ENCODE peak calls at places on chromosome 1, in seven cellular contexts. U is breast epithelium, A is prostate gland, Z is sigmoid colon, F is stomach, P is HL-60, C is Panc1. Y is an unnamed sample.

GRCh38 chr1:201874672-201875071 is 14.0 kb upstream of the SHISA4 start:
- DNase-seq in U (no peak), A (no peak), Z (no peak), F (no peak), P (no peak), C (no peak), Y (no peak)

GRCh38 chr1:186680031-186681012 is at the start of gene PTGS2:
- DNase-seq in U (peak; percentile 56), A (peak; percentile 74), Z (peak; percentile 95), F (peak; percentile 50), P (peak; percentile 90), C (no peak), Y (peak; percentile 94)

GRCh38 chr1:214989341-214989740 is 93.2 kb upstream of the KCNK2 start:
- DNase-seq in U (no peak), A (no peak), Z (no peak), F (no peak), P (no peak), C (no peak), Y (no peak)

GRCh38 chr1:193213998-193214397 is 27.6 kb upstream of the B3GALT2 start:
- DNase-seq in U (no peak), A (no peak), Z (no peak), F (no peak), P (no peak), C (no peak), Y (no peak)

GRCh38 chr1:200291106-200291505 is 118.7 kb downstream of the ZNF281 start:
- DNase-seq in U (no peak), A (no peak), Z (no peak), F (no peak), P (no peak), C (no peak), Y (no peak)

GRCh38 chr1:197181982-197182381 is 35.5 kb upstream of the ASPM start:
- DNase-seq in U (no peak), A (no peak), Z (no peak), F (no peak), P (no peak), C (no peak), Y (no peak)

GRCh38 chr1:59601032-59601431 is 213.7 kb upstream of the HOOK1 start:
- DNase-seq in U (no peak), A (no peak), Z (peak; percentile 93), F (no peak), P (no peak), C (no peak), Y (no peak)

GRCh38 chr1:59077739-59078503 is 219.0 kb upstream of the FGGY start:
- DNase-seq in U (no peak), A (no peak), Z (no peak), F (no peak), P (no peak), C (no peak), Y (no peak)

GRCh38 chr1:43786975-43787374 is 79.6 kb downstream of the ST3GAL3 start:
- DNase-seq in U (no peak), A (no peak), Z (peak; percentile 84), F (no peak), P (no peak), C (no peak), Y (no peak)

GRCh38 chr1:40308036-40308727 is 8.9 kb downstream of the COL9A2 start:
- DNase-seq in U (no peak), A (no peak), Z (no peak), F (peak; percentile 62), P (no peak), C (no peak), Y (no peak)

GRCh38 chr1:3664700-3665375 is 12.5 kb downstream of the TP73 start:
- DNase-seq in U (peak; percentile 15), A (no peak), Z (no peak), F (no peak), P (no peak), C (no peak), Y (no peak)
- H3K4me3 ChIP-seq in U (no peak overlapping the region), A (no peak overlapping the region), Z (no peak overlapping the region), F (no peak overlapping the region), P (no peak overlapping the region), C (no peak overlapping the region), Y (no peak overlapping the region)

GRCh38 chr1:54668567-54668966 is 27.0 kb downstream of the MROH7 start:
- DNase-seq in U (no peak), A (no peak), Z (no peak), F (no peak), P (no peak), C (no peak), Y (no peak)

GRCh38 chr1:54666333-54666732 is 24.7 kb downstream of the MROH7 start:
- DNase-seq in U (no peak), A (no peak), Z (no peak), F (no peak), P (no peak), C (no peak), Y (no peak)

GRCh38 chr1:54667797-54668196 is 26.2 kb downstream of the MROH7 start:
- DNase-seq in U (no peak), A (no peak), Z (no peak), F (no peak), P (no peak), C (no peak), Y (no peak)

GRCh38 chr1:54671985-54672608 is 30.5 kb downstream of the MROH7 start:
- DNase-seq in U (no peak), A (peak; percentile 7), Z (no peak), F (peak; percentile 66), P (peak; percentile 63), C (peak; percentile 56), Y (no peak)
- TF ChIP-seq POLR2AphosphoS5 in U (no peak), A (no peak), Z (no peak), F (no peak), P (no peak), C (no peak), Y (no peak)

DNA sequence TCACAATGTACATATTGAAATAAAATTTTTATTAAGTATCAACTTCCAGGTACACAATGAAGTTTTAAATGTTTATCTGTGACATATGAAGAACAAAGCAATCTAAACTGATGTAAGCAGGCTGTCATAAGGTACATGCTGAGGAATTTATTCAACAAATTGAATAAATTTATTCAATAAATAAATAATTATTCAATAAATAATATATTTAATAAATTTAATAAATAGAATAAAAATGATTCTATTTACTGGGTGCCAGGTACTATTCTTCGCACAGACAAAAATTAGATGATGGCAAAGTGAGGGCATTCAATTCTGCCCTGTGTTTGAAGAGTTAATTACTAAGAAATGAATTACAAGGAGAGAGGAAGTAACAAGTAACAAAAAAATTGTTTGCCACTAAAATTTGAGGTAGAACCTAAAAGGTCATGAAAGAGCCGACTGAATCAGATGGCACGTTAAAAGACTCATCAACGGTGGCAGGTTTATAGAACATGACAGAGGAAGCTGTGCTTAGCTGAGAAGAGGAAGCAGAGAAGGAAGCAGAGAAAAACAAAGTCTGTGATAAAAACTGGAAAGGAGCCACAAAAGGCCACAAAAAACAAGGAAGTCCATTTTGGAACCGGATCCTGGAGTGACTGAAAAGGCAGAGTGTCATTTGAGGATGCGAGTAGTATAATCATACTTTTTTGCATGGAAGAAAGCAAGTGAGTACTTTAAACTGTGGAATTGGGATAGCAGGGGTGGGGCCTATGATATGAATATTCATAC is 2.2 kb upstream of the USP24 start:
- DNase-seq in U (no peak), A (peak; percentile 10), Z (no peak), F (no peak), P (peak; percentile 81), C (no peak), Y (no peak)
- H3K4me3 ChIP-seq in U (no peak overlapping the region), A (no peak overlapping the region), Z (no peak overlapping the region), F (no peak overlapping the region), P (no peak overlapping the region), C (no peak overlapping the region), Y (no peak overlapping the region)

DNA sequence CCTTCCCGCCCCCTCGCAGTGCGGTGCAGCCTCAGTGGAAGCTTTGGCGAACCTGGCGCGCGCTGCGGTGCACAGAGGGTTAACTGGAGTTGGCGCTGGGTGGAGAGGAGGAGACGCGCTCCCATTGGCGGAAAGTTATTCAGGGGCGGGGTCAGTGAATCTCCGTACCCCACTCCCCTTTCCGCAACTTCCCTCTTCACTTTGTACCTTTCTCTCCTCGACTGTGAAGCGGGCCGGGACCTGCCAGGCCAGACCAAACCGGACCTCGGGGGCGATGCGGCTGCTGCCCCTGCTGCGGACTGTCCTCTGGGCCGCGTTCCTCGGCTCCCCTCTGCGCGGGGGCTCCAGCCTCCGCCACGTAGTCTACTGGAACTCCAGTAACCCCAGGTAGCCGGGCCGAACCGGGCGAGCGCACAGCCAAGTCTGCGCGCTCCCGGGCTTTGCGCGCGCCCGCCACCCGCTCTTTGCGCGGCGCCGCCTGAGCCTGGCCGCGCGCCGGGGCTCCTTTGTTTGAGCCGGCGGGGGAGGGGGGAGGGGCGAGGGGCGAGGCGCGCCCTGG is at the start of gene EFNA4:
- DNase-seq in U (peak; percentile 89), A (peak; percentile 89), Z (peak; percentile 94), F (peak; percentile 87), P (peak; percentile 90), C (no peak), Y (peak; percentile 91)
- TF ChIP-seq POLR2AphosphoS5 in U (peak; percentile 13), A (peak; percentile 84), Z (peak; percentile 45), F (peak; percentile 77), P (peak; percentile 14), C (no peak), Y (peak; percentile 68)

GRCh38 chr1:24748191-24749121 is 3.2 kb downstream of the CLIC4 start:
- DNase-seq in U (no peak), A (no peak), Z (no peak), F (no peak), P (no peak), C (no peak), Y (no peak)

GRCh38 chr1:24745711-24746582 is 700 bp downstream of the CLIC4 start:
- DNase-seq in U (no peak), A (peak; percentile 68), Z (peak; percentile 90), F (peak; percentile 62), P (peak; percentile 67), C (no peak), Y (peak; percentile 91)

GRCh38 chr1:24743404-24744211 is 1.6 kb upstream of the CLIC4 start:
- DNase-seq in U (no peak), A (no peak), Z (no peak), F (peak; percentile 20), P (no peak), C (no peak), Y (no peak)

GRCh38 chr1:24742090-24742938 is 2.9 kb upstream of the CLIC4 start:
- DNase-seq in U (no peak), A (no peak), Z (no peak), F (peak; percentile 23), P (no peak), C (no peak), Y (no peak)

DNA sequence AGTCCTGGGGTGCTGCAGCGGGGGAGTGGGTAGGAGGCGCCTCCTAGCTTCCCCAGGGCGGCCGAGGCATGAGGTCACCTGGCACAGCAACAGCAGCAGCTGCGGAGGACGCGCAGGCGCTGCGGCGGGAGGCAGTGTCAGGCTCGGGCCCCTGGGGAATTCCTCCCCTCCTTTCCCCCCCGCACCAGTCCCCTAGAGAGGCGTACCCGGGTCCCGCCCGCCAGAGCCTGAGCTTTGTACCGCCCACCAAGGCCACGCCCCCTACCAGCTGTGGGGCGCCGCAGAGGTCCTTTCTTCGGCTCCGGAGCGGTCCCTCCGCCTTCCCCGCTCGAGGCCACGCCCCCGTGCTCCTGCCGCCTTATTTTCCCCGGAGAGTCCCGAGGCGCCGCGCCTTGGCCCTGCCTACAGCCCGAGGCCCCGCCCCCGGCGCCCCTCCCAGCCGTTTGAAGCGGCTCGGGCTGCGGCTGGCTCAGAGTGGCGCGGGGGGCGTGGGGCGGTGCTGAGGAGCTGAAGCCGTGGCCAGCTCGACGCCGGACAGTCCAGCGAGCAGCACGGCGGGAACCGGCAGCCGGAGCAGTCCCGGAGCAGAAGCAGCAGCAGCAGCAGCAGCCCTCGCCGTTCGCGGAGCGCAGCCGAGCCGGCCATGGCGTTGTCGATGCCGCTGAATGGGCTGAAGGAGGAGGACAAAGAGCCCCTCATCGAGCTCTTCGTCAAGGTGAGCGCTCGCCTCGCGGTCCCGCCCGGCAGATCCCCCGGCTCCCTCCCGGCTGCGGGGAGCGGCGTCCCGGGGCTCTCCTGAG is at the start of gene CLIC4:
- DNase-seq in U (peak; percentile 99), A (peak; percentile 100), Z (peak; percentile 100), F (peak; percentile 100), P (peak; percentile 99), C (peak; percentile 93), Y (peak; percentile 100)
- H3K4me3 ChIP-seq in U (peak within 1 kb of the TSS; percentile 91), A (peak within 1 kb of the TSS; percentile 99), Z (peak within 1 kb of the TSS; percentile 91), F (peak within 1 kb of the TSS; percentile 99), P (peak within 1 kb of the TSS; percentile 66), C (peak within 1 kb of the TSS; percentile 81), Y (peak within 1 kb of the TSS; percentile 98)

Y was measured in upper lobe of left lung.